ENCODE peak calls at places on chromosomes 1 and 21, in nine cellular contexts. M is HepG2, U is GM23248, X is PC-3, D is hepatocyte, A is HCT116, T is fibroblast of lung, Q is neural progenitor cell, B is mammary epithelial cell. K is an unnamed sample.

GRCh38 chr1:13465515-13465914 is 48.3 kb downstream of the LRRC38 start:
- DNase-seq in M (no peak), U (no peak), X (no peak), D (no peak), A (no peak), T (no peak), Q (no peak), B (no peak), K (no peak)

GRCh38 chr1:247373721-247374141 is 42.1 kb upstream of the ZNF496 start:
- DNase-seq in M (peak; percentile 6), U (peak; percentile 81), X (no peak), D (peak; percentile 64), A (no peak), T (peak; percentile 36), Q (peak; percentile 67), B (peak; percentile 22), K (peak; percentile 70)

GRCh38 chr1:84930329-84930728 is 37.3 kb upstream of the LPAR3 start:
- DNase-seq in M (no peak), U (no peak), X (no peak), D (no peak), A (no peak), T (no peak), Q (no peak), B (no peak), K (no peak)

GRCh38 chr1:183794084-183794483 is 10.8 kb upstream of the RGL1 start:
- DNase-seq in M (peak; percentile 70), U (no peak), X (no peak), D (no peak), A (no peak), T (no peak), Q (no peak), B (no peak), K (no peak)

GRCh38 chr21:31184462-31184861 is 146.2 kb upstream of the KRTAP19-8 start:
- DNase-seq in M (no peak), U (no peak), X (no peak), D (no peak), A (no peak), T (no peak), Q (no peak), B (no peak), K (no peak)

GRCh38 chr21:28421716-28422480 is 570.8 kb downstream of the LTN1 start:
- DNase-seq in M (no peak), U (peak; percentile 84), X (peak; percentile 58), D (no peak), A (no peak), T (peak; percentile 93), Q (no peak), B (peak; percentile 33), K (no peak)

GRCh38 chr1:153485880-153486279 is 25.4 kb upstream of the S100A7 start:
- DNase-seq in M (no peak), U (peak; percentile 54), X (no peak), D (no peak), A (no peak), T (no peak), Q (no peak), B (peak; percentile 55), K (peak; percentile 80)

GRCh38 chr21:25518491-25518911 is 88.8 kb downstream of the MRPL39 start:
- DNase-seq in M (no peak), U (no peak), X (peak; percentile 8), D (no peak), A (no peak), T (no peak), Q (peak; percentile 5), B (peak; percentile 5), K (no peak)

GRCh38 chr1:183892351-183892793 is 87.5 kb downstream of the RGL1 start:
- DNase-seq in M (peak; percentile 72), U (no peak), X (peak; percentile 89), D (peak; percentile 70), A (no peak), T (peak; percentile 50), Q (no peak), B (no peak), K (no peak)

GRCh38 chr1:226814751-226815496 is 55.5 kb upstream of the PSEN2 start:
- DNase-seq in M (no peak), U (peak; percentile 86), X (peak; percentile 100), D (peak; percentile 89), A (peak; percentile 96), T (peak; percentile 94), Q (no peak), B (peak; percentile 89), K (no peak)

GRCh38 chr1:119712342-119713038 is 756 bp downstream of the PHGDH start:
- DNase-seq in M (peak; percentile 77), U (peak; percentile 96), X (peak; percentile 66), D (peak; percentile 92), A (peak; percentile 19), T (peak; percentile 94), Q (peak; percentile 89), B (peak; percentile 63), K (peak; percentile 96)

GRCh38 chr1:154744352-154744751 is 125.7 kb downstream of the KCNN3 start:
- DNase-seq in M (no peak), U (no peak), X (no peak), D (no peak), A (no peak), T (no peak), Q (no peak), B (no peak), K (no peak)

GRCh38 chr1:5511381-5512097 is 480.7 kb downstream of the NPHP4 start:
- DNase-seq in M (no peak), U (no peak), X (no peak), D (no peak), A (no peak), T (no peak), Q (no peak), B (no peak), K (no peak)

GRCh38 chr1:210597555-210598134 is 268.9 kb downstream of the HHAT start:
- DNase-seq in M (peak; percentile 21), U (peak; percentile 94), X (peak; percentile 89), D (peak; percentile 49), A (no peak), T (peak; percentile 90), Q (no peak), B (peak; percentile 88), K (peak; percentile 59)

GRCh38 chr21:38367646-38368045 is 110.9 kb downstream of the KCNJ15 start:
- DNase-seq in M (no peak), U (no peak), X (no peak), D (no peak), A (no peak), T (no peak), Q (no peak), B (no peak), K (no peak)

GRCh38 chr1:40316595-40317393 is at the start of gene COL9A2:
- DNase-seq in M (peak; percentile 64), U (peak; percentile 60), X (peak; percentile 45), D (peak; percentile 73), A (no peak), T (no peak), Q (peak; percentile 64), B (no peak), K (peak; percentile 57)

GRCh38 chr1:159831696-159832225 is 5.1 kb downstream of the SLAMF8 start:
- DNase-seq in M (no peak), U (no peak), X (no peak), D (no peak), A (no peak), T (no peak), Q (peak; percentile 54), B (no peak), K (peak; percentile 66)

GRCh38 chr1:151720974-151721787 is at the start of gene RIIAD1:
- DNase-seq in M (no peak), U (peak; percentile 61), X (no peak), D (peak; percentile 44), A (no peak), T (no peak), Q (peak; percentile 89), B (no peak), K (peak; percentile 38)
- TF ChIP-seq EZH2 in M (no peak), U (no peak), X (no peak), D (no peak), A (no peak), T (peak; percentile 37), Q (peak; percentile 79), B (no peak), K (no peak)

GRCh38 chr1:189682591-189682990 is 795.1 kb downstream of the BRINP3 start:
- DNase-seq in M (no peak), U (no peak), X (no peak), D (no peak), A (no peak), T (no peak), Q (no peak), B (no peak), K (no peak)
- H3K27ac ChIP-seq in M (no peak overlapping the region), U (no peak overlapping the region), X (no peak overlapping the region), D (no peak overlapping the region), A (no peak overlapping the region), T (no peak overlapping the region), Q (no peak overlapping the region), B (no peak overlapping the region), K (no peak overlapping the region)

GRCh38 chr1:168279253-168279652 is 1.4 kb upstream of the TBX19 start:
- DNase-seq in M (no peak), U (no peak), X (no peak), D (no peak), A (no peak), T (no peak), Q (no peak), B (no peak), K (no peak)
- TF ChIP-seq EZH2 in M (no peak), U (no peak), X (no peak), D (no peak), A (no peak), T (no peak), Q (no peak), B (no peak), K (no peak)

GRCh38 chr1:48026701-48027532 is 29.7 kb upstream of the TRABD2B start:
- DNase-seq in M (no peak), U (no peak), X (no peak), D (no peak), A (no peak), T (no peak), Q (no peak), B (no peak), K (no peak)
- H3K27ac ChIP-seq in M (no peak overlapping the region), U (no peak overlapping the region), X (no peak overlapping the region), D (peak overlapping the region; percentile 4), A (no peak overlapping the region), T (no peak overlapping the region), Q (no peak overlapping the region), B (peak overlapping the region; percentile 33), K (no peak overlapping the region)

GRCh38 chr1:63317814-63318156 is 4.6 kb upstream of the FOXD3 start:
- DNase-seq in M (no peak), U (no peak), X (no peak), D (no peak), A (no peak), T (peak; percentile 6), Q (no peak), B (no peak), K (no peak)
- TF ChIP-seq EZH2 in M (peak; percentile 90), U (peak; percentile 75), X (no peak), D (peak; percentile 84), A (no peak), T (peak; percentile 91), Q (peak; percentile 68), B (no peak), K (no peak)

K was measured in A673.